ENCODE peak calls at places on chromosomes 11 and 22, in eight cellular contexts. W, S, M, V, G, X, T and I are unnamed samples. For H3K27me3, the result is how much of the 10 kb centered on the place peaks cover.

GRCh38 chr11:17672469-17672868 is 46.9 kb upstream of the MYOD1 start:
- DNase-seq in V (no peak), G (no peak), M (no peak), X (no peak), T (no peak), S (no peak), W (no peak), I (no peak)

GRCh38 chr11:63666874-63667273 is 4.3 kb downstream of the ATL3 start:
- DNase-seq in W (no peak), X (no peak), G (peak), S (no peak), M (no peak), T (peak), V (no peak), I (no peak)

GRCh38 chr22:40027191-40028097 is 32.7 kb downstream of the FAM83F start:
- DNase-seq in M (no peak), S (no peak), T (no peak), V (no peak), X (no peak), G (no peak), W (no peak), I (no peak)

GRCh38 chr11:14347991-14348390 is 11.0 kb downstream of the RRAS2 start:
- DNase-seq in W (no peak), X (no peak), G (no peak), M (no peak), S (no peak), T (no peak), V (no peak), I (no peak)

GRCh38 chr22:44755956-44756361 is 3.6 kb downstream of the ARHGAP8 start:
- DNase-seq in V (no peak), S (no peak), M (no peak), X (no peak), G (no peak), T (no peak), W (no peak), I (no peak)

GRCh38 chr11:13427440-13427839 is 35.6 kb downstream of the BTBD10 start:
- DNase-seq in X (no peak), V (no peak), M (no peak), W (no peak), S (no peak), G (no peak), T (no peak), I (no peak)

GRCh38 chr22:29733362-29734322 is 13.8 kb downstream of the CABP7 start:
- DNase-seq in M (no peak), W (no peak), T (no peak), G (peak), S (no peak), V (no peak), X (no peak), I (no peak)

GRCh38 chr11:29018631-29019030 is 910.4 kb downstream of the METTL15 start:
- DNase-seq in G (peak), T (peak), X (peak), W (no peak), S (no peak), M (no peak), V (no peak), I (no peak)

GRCh38 chr11:59510917-59511589 is at the start of gene OR4D9:
- DNase-seq in T (peak), W (no peak), S (no peak), X (no peak), G (no peak), V (no peak), M (no peak), I (no peak)

GRCh38 chr11:74754507-74755255 is 6.0 kb downstream of the RNF169 start:
- DNase-seq in T (peak), M (no peak), G (peak), W (no peak), V (no peak), S (no peak), X (peak), I (no peak)

GRCh38 chr11:60118333-60118732 is 29.9 kb downstream of the MS4A2 start:
- DNase-seq in S (no peak), X (no peak), G (no peak), M (no peak), T (no peak), W (no peak), V (no peak), I (no peak)

GRCh38 chr22:23548501-23549197 is 31.4 kb downstream of the IGLL1 start:
- DNase-seq in M (no peak), W (no peak), X (no peak), G (no peak), T (no peak), S (peak), V (no peak), I (no peak)

GRCh38 chr11:83159901-83160865 is 3.3 kb downstream of the PCF11 start:
- DNase-seq in T (peak), X (no peak), S (no peak), G (peak), M (no peak), V (no peak), W (no peak), I (no peak)

GRCh38 chr11:123301696-123302400 is 106.8 kb upstream of the CLMP start:
- DNase-seq in G (no peak), X (peak), T (peak), V (peak), W (peak), M (peak), S (no peak), I (peak)

GRCh38 chr11:111540114-111540920 is at the start of gene LAYN:
- DNase-seq in T (peak), S (peak), M (peak), G (no peak), X (no peak), W (no peak), V (no peak), I (peak)

GRCh38 chr22:45717787-45718186 is 46.2 kb downstream of the ATXN10 start:
- DNase-seq in T (peak), X (no peak), S (no peak), V (no peak), G (peak), W (no peak), M (no peak), I (no peak)

GRCh38 chr22:29269731-29270474 is 1.8 kb downstream of the EWSR1 start:
- DNase-seq in W (no peak), G (no peak), X (no peak), T (peak), V (peak), M (no peak), S (peak), I (no peak)

GRCh38 chr11:34654491-34655334 is 33.8 kb downstream of the EHF start:
- DNase-seq in S (peak), W (peak), T (peak), M (no peak), X (peak), V (no peak), G (peak), I (no peak)

GRCh38 chr11:134786636-134787035 is 374.6 kb upstream of the B3GAT1 start:
- DNase-seq in X (no peak), T (no peak), V (no peak), G (no peak), M (no peak), W (no peak), S (no peak), I (no peak)

GRCh38 chr11:132310390-132311375 is 940.3 kb downstream of the NTM start:
- DNase-seq in V (no peak), M (no peak), T (no peak), W (no peak), G (no peak), S (no peak), X (no peak), I (no peak)

GRCh38 chr11:35031869-35032268 is 107.1 kb upstream of the CD44 start:
- DNase-seq in T (no peak), M (no peak), W (no peak), X (peak), V (no peak), G (no peak), S (no peak), I (no peak)

GRCh38 chr11:125086633-125087296 is 23.7 kb downstream of the SLC37A2 start:
- DNase-seq in X (no peak), M (no peak), G (no peak), V (no peak), W (no peak), T (no peak), S (no peak), I (no peak)

GRCh38 chr11:126432065-126432461 is 76.6 kb downstream of the ST3GAL4 start:
- DNase-seq in V (no peak), S (no peak), M (no peak), T (no peak), W (no peak), G (no peak), X (no peak), I (no peak)

GRCh38 chr11:27757953-27758352 is 57.7 kb upstream of the BDNF start:
- DNase-seq in W (no peak), T (peak), S (no peak), V (no peak), M (no peak), G (peak), X (no peak), I (no peak)

GRCh38 chr11:11563193-11563592 is 58.6 kb downstream of the GALNT18 start:
- DNase-seq in V (no peak), S (no peak), W (no peak), M (no peak), G (no peak), T (no peak), X (no peak), I (no peak)

GRCh38 chr11:8748317-8748716 is 65.7 kb downstream of the RPL27A start:
- DNase-seq in X (no peak), T (no peak), V (peak), G (no peak), M (no peak), W (no peak), S (no peak), I (no peak)

GRCh38 chr11:111557425-111558111 is 17.0 kb downstream of the LAYN start:
- DNase-seq in X (peak), T (peak), S (no peak), W (no peak), V (no peak), M (no peak), G (peak), I (no peak)

GRCh38 chr11:60818057-60818456 is 23.9 kb upstream of the CCDC86 start:
- DNase-seq in V (no peak), T (no peak), S (no peak), G (no peak), M (no peak), W (no peak), X (no peak), I (no peak)

GRCh38 chr22:24305260-24305692 is 34.6 kb downstream of the SPECC1L start:
- DNase-seq in W (no peak), M (no peak), S (no peak), V (no peak), G (no peak), T (peak), X (no peak), I (no peak)

GRCh38 chr22:43955040-43955882 is at the start of gene SAMM50:
- DNase-seq in M (peak), X (peak), S (peak), T (peak), W (peak), G (peak), V (peak), I (peak)

GRCh38 chr22:35524966-35525686 is 15.5 kb upstream of the RASD2 start:
- DNase-seq in M (no peak), X (no peak), S (no peak), W (no peak), V (no peak), G (peak), T (no peak), I (no peak)

GRCh38 chr11:74141274-74141695 is 29.5 kb downstream of the C2CD3 start:
- DNase-seq in W (no peak), M (no peak), G (no peak), S (no peak), T (no peak), V (no peak), X (no peak), I (no peak)

DNA sequence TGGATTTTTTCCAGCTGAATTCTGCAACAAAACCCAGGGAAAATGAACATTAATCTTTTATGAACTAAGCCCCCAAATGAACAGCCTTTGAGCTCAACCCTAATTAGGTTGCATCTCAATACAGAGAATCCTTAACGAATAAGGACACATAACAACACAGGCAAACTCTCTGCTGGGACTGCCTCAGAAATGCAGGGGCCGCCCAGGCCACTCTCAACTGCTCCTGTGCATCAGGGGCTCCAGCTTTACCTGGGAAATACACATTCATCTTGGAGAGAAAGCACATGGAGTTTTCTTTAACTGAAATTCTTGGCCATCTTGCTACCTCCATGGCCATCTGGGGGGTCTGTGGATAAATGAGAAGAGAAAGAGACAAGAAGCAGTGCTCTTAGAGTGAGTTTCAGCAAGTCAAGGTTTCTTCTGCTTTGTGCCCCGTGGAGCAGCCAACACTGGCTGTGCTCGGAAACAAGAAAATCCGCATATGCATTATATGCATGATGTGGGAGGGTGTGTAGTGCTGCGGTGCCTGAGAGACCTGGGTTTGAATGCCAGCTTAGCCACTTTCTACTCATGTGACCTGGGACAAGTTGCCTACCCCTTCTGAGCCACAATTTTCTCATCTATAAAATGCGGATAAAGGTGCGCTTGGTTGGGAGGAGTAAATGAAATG is 81.9 kb upstream of the RCN1 start:
- DNase-seq in S (no peak), W (no peak), G (no peak), T (no peak), X (no peak), V (no peak), M (no peak), I (no peak)
- H3K27me3 ChIP-seq in S (under half), W (under half), G (under half), T (under half), X (under half), V (under half), M (under half), I (under half)

DNA sequence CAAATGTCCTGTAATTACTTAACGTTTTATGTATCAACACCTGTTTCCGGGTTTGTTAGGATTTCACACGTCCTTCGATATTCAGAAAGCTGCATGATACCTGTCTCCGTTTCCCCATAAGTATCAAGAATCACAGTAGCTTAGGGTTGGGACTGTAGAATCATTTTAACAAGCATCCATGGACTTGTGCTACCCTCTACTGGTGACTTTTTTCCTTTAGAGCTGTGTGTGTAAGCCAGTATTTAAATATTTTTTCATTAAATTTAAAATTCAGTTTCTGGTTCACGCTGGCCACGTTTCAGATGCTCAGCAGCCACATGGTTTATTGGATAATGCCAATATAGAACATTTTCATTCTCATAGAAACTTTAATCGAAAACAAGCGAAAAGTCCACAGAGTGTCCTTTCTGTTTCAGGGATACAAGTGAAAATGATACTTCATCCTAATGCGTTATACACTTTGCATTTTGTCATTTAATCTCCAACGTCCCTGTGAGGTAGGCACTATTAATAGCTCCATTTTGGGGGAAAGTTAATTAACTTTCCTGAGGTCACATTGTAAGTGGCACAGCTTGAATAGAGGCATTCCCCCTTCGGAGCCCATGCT is 61.5 kb upstream of the SLC25A18 start:
- DNase-seq in V (peak), T (peak), M (no peak), S (no peak), G (peak), W (peak), X (peak), I (no peak)
- TF ChIP-seq CTCF in V (peak), T (peak), M (peak), S (peak), G (peak), W (peak), X (peak), I (peak)

GRCh38 chr11:32328392-32328791 is 106.9 kb downstream of the WT1 start:
- DNase-seq in T (no peak), M (no peak), V (no peak), G (no peak), S (no peak), X (no peak), W (no peak), I (no peak)
- H3K4me3 ChIP-seq in T (no peak), M (no peak), V (no peak), G (no peak), S (no peak), X (no peak), W (no peak), I (no peak)

GRCh38 chr11:130159139-130159538 is 443 bp upstream of the ST14 start:
- DNase-seq in M (no peak), G (no peak), S (no peak), T (no peak), X (no peak), W (no peak), V (no peak), I (no peak)
- H3K27me3 ChIP-seq in M (under half), G (under half), S (under half), T (half or more), X (under half), W (under half), V (under half), I (under half)

DNA sequence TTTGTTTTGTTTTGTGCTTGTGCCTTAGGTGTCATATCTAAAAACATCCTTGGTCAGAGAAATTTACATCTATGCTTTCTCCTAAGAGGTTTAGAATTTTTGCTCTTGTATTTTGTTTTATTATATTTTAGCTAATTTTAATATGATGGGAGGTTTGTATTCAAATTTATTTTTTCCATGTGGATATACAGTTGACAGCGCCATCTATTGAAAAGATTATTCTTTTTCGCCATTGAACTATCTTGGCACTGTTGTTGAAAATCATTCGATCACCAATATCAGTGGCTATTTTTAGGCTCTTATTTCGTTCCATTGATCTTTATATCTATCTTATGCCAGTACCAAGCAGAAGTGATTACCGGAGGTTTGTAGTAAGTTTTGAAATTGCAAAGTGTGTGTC is 510.3 kb downstream of the BRD1 start:
- DNase-seq in G (no peak), M (no peak), S (no peak), W (no peak), V (no peak), X (no peak), T (no peak), I (no peak)
- TF ChIP-seq CTCF in G (no peak), M (no peak), S (no peak), W (no peak), V (peak), X (no peak), T (no peak), I (no peak)

DNA sequence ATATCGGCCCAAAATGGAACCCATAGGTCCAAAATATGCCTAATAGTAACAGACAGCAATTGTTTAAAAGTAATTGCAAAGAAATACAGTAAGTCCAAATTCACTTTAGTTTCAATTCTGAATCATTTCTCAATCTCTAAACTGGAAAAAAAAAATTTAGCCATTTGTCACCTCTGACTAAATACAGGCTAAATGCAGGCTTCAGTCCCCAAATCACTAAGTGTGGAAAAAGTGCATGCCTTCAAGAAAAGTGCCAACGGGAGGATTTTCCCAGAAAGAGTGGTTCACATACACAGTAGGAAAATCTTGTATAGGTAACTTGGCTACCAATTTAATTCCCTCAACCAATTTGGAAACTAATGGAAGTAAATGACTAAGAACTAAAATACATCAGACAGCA is 35.7 kb downstream of the SIK3 start:
- DNase-seq in T (no peak), M (no peak), G (no peak), W (no peak), V (no peak), S (no peak), X (no peak), I (no peak)
- H3K4me3 ChIP-seq in T (no peak), M (no peak), G (no peak), W (no peak), V (peak), S (no peak), X (no peak), I (no peak)

GRCh38 chr11:65906602-65907001 is 6.4 kb upstream of the FOSL1 start:
- DNase-seq in S (no peak), W (no peak), T (no peak), V (no peak), M (no peak), X (no peak), G (no peak), I (no peak)

GRCh38 chr11:65900899-65901180 is 652 bp upstream of the FOSL1 start:
- DNase-seq in M (no peak), V (no peak), S (no peak), X (no peak), W (no peak), G (no peak), T (no peak), I (no peak)

GRCh38 chr11:65900125-65900898 is at the start of gene FOSL1:
- DNase-seq in V (peak), X (no peak), T (peak), G (peak), S (peak), M (peak), W (peak), I (peak)

GRCh38 chr11:65903068-65903481 is 2.9 kb upstream of the FOSL1 start:
- DNase-seq in W (no peak), T (peak), M (no peak), X (peak), V (no peak), G (peak), S (no peak), I (no peak)

GRCh38 chr11:65903715-65904114 is 3.5 kb upstream of the FOSL1 start:
- DNase-seq in G (no peak), M (no peak), S (no peak), W (no peak), V (no peak), T (no peak), X (no peak), I (no peak)
- H3K27me3 ChIP-seq in G (under half), M (under half), S (under half), W (under half), V (under half), T (half or more), X (under half), I (under half)

GRCh38 chr11:84899740-84900139 is 727.4 kb downstream of the DLG2 start:
- DNase-seq in M (no peak), W (no peak), S (no peak), G (no peak), V (no peak), T (no peak), X (no peak), I (no peak)
- TF ChIP-seq CTCF in M (no peak), W (no peak), S (no peak), G (no peak), V (no peak), T (no peak), X (no peak), I (no peak)